ENCODE peak calls at places on chromosome 16, in six cellular contexts. One of them, this sample, is unnamed.
A peak's percentile ranks its signal among the peaks of the same experiment; 100 is the strongest.

GRCh38 chr16:84355149-84355548 is 13.2 kb upstream of the ATP2C2 start:
- DNase-seq in NB4: no peak
- DNase-seq in stimulated activated CD8-positive, alpha-beta memory T cell treated with anti-CD3 and anti-CD28 coated beads, Interleukin-7, amount 100 ng/mL, for 1 hour: no peak
- DNase-seq in transverse colon: no peak
- DNase-seq in NCI-H1092: no peak
- DNase-seq in AG04450: no peak
- DNase-seq in this sample: no peak

GRCh38 chr16:3022697-3023414 is 886 bp downstream of the HCFC1R1 start:
- DNase-seq in stimulated activated CD8-positive, alpha-beta memory T cell treated with anti-CD3 and anti-CD28 coated beads, Interleukin-7, amount 100 ng/mL, for 1 hour: no peak
- DNase-seq in NB4: peak; percentile 69
- DNase-seq in AG04450: no peak
- DNase-seq in transverse colon: no peak
- DNase-seq in NCI-H1092: no peak
- DNase-seq in this sample: no peak

GRCh38 chr16:17396762-17397498 is 73.8 kb downstream of the XYLT1 start:
- DNase-seq in NCI-H1092: peak; percentile 97
- DNase-seq in transverse colon: peak; percentile 67
- DNase-seq in stimulated activated CD8-positive, alpha-beta memory T cell treated with anti-CD3 and anti-CD28 coated beads, Interleukin-7, amount 100 ng/mL, for 1 hour: no peak
- DNase-seq in NB4: no peak
- DNase-seq in AG04450: no peak
- DNase-seq in this sample: peak; percentile 78

GRCh38 chr16:19344224-19344801 is 58.8 kb downstream of the CLEC19A start:
- DNase-seq in stimulated activated CD8-positive, alpha-beta memory T cell treated with anti-CD3 and anti-CD28 coated beads, Interleukin-7, amount 100 ng/mL, for 1 hour: no peak
- DNase-seq in NB4: no peak
- DNase-seq in AG04450: no peak
- DNase-seq in transverse colon: no peak
- DNase-seq in NCI-H1092: no peak
- DNase-seq in this sample: no peak

GRCh38 chr16:845349-845740 is 44.8 kb upstream of the GNG13 start:
- DNase-seq in NCI-H1092: no peak
- DNase-seq in transverse colon: no peak
- DNase-seq in NB4: no peak
- DNase-seq in AG04450: no peak
- DNase-seq in stimulated activated CD8-positive, alpha-beta memory T cell treated with anti-CD3 and anti-CD28 coated beads, Interleukin-7, amount 100 ng/mL, for 1 hour: no peak
- DNase-seq in this sample: no peak

GRCh38 chr16:89320717-89321501 is 103.4 kb downstream of the ZNF778 start:
- DNase-seq in stimulated activated CD8-positive, alpha-beta memory T cell treated with anti-CD3 and anti-CD28 coated beads, Interleukin-7, amount 100 ng/mL, for 1 hour: no peak
- DNase-seq in NB4: no peak
- DNase-seq in AG04450: no peak
- DNase-seq in transverse colon: peak; percentile 80
- DNase-seq in NCI-H1092: peak; percentile 41
- DNase-seq in this sample: no peak

GRCh38 chr16:30163538-30163937 is 19.9 kb upstream of the CORO1A start:
- DNase-seq in AG04450: no peak
- DNase-seq in NB4: no peak
- DNase-seq in NCI-H1092: no peak
- DNase-seq in stimulated activated CD8-positive, alpha-beta memory T cell treated with anti-CD3 and anti-CD28 coated beads, Interleukin-7, amount 100 ng/mL, for 1 hour: no peak
- DNase-seq in transverse colon: no peak
- DNase-seq in this sample: no peak

GRCh38 chr16:12425134-12425941 is 378.3 kb downstream of the CPPED1 start:
- DNase-seq in transverse colon: no peak
- DNase-seq in NB4: no peak
- DNase-seq in stimulated activated CD8-positive, alpha-beta memory T cell treated with anti-CD3 and anti-CD28 coated beads, Interleukin-7, amount 100 ng/mL, for 1 hour: no peak
- DNase-seq in NCI-H1092: no peak
- DNase-seq in AG04450: no peak
- DNase-seq in this sample: no peak

GRCh38 chr16:80263848-80264694 is 276.7 kb upstream of the DYNLRB2 start:
- DNase-seq in NCI-H1092: no peak
- DNase-seq in NB4: no peak
- DNase-seq in transverse colon: no peak
- DNase-seq in stimulated activated CD8-positive, alpha-beta memory T cell treated with anti-CD3 and anti-CD28 coated beads, Interleukin-7, amount 100 ng/mL, for 1 hour: no peak
- DNase-seq in AG04450: no peak
- DNase-seq in this sample: no peak

GRCh38 chr16:410516-411178 is 9.0 kb downstream of the DECR2 start:
- DNase-seq in stimulated activated CD8-positive, alpha-beta memory T cell treated with anti-CD3 and anti-CD28 coated beads, Interleukin-7, amount 100 ng/mL, for 1 hour: no peak
- DNase-seq in AG04450: no peak
- DNase-seq in NB4: no peak
- DNase-seq in transverse colon: no peak
- DNase-seq in NCI-H1092: peak; percentile 20
- DNase-seq in this sample: no peak

GRCh38 chr16:9053006-9053601 is 38.3 kb upstream of the HAPSTR1 start:
- DNase-seq in stimulated activated CD8-positive, alpha-beta memory T cell treated with anti-CD3 and anti-CD28 coated beads, Interleukin-7, amount 100 ng/mL, for 1 hour: no peak
- DNase-seq in NCI-H1092: peak; percentile 26
- DNase-seq in NB4: peak; percentile 47
- DNase-seq in transverse colon: peak; percentile 49
- DNase-seq in AG04450: no peak
- DNase-seq in this sample: no peak

GRCh38 chr16:64947651-64948050 is 174.2 kb downstream of the CDH11 start:
- DNase-seq in NB4: no peak
- DNase-seq in transverse colon: no peak
- DNase-seq in NCI-H1092: no peak
- DNase-seq in stimulated activated CD8-positive, alpha-beta memory T cell treated with anti-CD3 and anti-CD28 coated beads, Interleukin-7, amount 100 ng/mL, for 1 hour: no peak
- DNase-seq in AG04450: no peak
- DNase-seq in this sample: no peak

GRCh38 chr16:28846933-28847273 is 755 bp upstream of the TUFM start:
- DNase-seq in transverse colon: no peak
- DNase-seq in stimulated activated CD8-positive, alpha-beta memory T cell treated with anti-CD3 and anti-CD28 coated beads, Interleukin-7, amount 100 ng/mL, for 1 hour: no peak
- DNase-seq in NCI-H1092: no peak
- DNase-seq in AG04450: no peak
- DNase-seq in NB4: no peak
- DNase-seq in this sample: no peak

GRCh38 chr16:66007717-66008116 is 358.8 kb upstream of the CDH5 start:
- DNase-seq in NB4: no peak
- DNase-seq in AG04450: peak; percentile 63
- DNase-seq in transverse colon: no peak
- DNase-seq in NCI-H1092: no peak
- DNase-seq in stimulated activated CD8-positive, alpha-beta memory T cell treated with anti-CD3 and anti-CD28 coated beads, Interleukin-7, amount 100 ng/mL, for 1 hour: no peak
- DNase-seq in this sample: no peak

GRCh38 chr16:70304892-70305448 is 6.0 kb downstream of the DDX19B start:
- DNase-seq in NB4: no peak
- DNase-seq in stimulated activated CD8-positive, alpha-beta memory T cell treated with anti-CD3 and anti-CD28 coated beads, Interleukin-7, amount 100 ng/mL, for 1 hour: no peak
- DNase-seq in NCI-H1092: no peak
- DNase-seq in AG04450: no peak
- DNase-seq in transverse colon: no peak
- DNase-seq in this sample: no peak

GRCh38 chr16:3609895-3610697 is 1.3 kb downstream of the SLX4 start:
- DNase-seq in transverse colon: no peak
- DNase-seq in NCI-H1092: no peak
- DNase-seq in stimulated activated CD8-positive, alpha-beta memory T cell treated with anti-CD3 and anti-CD28 coated beads, Interleukin-7, amount 100 ng/mL, for 1 hour: no peak
- DNase-seq in AG04450: no peak
- DNase-seq in NB4: peak; percentile 63
- DNase-seq in this sample: no peak

GRCh38 chr16:56347670-56348069 is 77.7 kb downstream of the AMFR start:
- DNase-seq in AG04450: no peak
- DNase-seq in stimulated activated CD8-positive, alpha-beta memory T cell treated with anti-CD3 and anti-CD28 coated beads, Interleukin-7, amount 100 ng/mL, for 1 hour: no peak
- DNase-seq in transverse colon: no peak
- DNase-seq in NCI-H1092: no peak
- DNase-seq in NB4: no peak
- DNase-seq in this sample: no peak

GRCh38 chr16:85918436-85918835 is 19.5 kb downstream of the IRF8 start:
- DNase-seq in stimulated activated CD8-positive, alpha-beta memory T cell treated with anti-CD3 and anti-CD28 coated beads, Interleukin-7, amount 100 ng/mL, for 1 hour: no peak
- DNase-seq in NCI-H1092: no peak
- DNase-seq in transverse colon: no peak
- DNase-seq in NB4: no peak
- DNase-seq in AG04450: no peak
- DNase-seq in this sample: no peak

GRCh38 chr16:9122342-9122741 is 30.9 kb downstream of the HAPSTR1 start:
- DNase-seq in NB4: peak; percentile 30
- DNase-seq in transverse colon: no peak
- DNase-seq in stimulated activated CD8-positive, alpha-beta memory T cell treated with anti-CD3 and anti-CD28 coated beads, Interleukin-7, amount 100 ng/mL, for 1 hour: no peak
- DNase-seq in NCI-H1092: no peak
- DNase-seq in AG04450: no peak
- DNase-seq in this sample: no peak

GRCh38 chr16:82232806-82233205 is 62.8 kb upstream of the MPHOSPH6 start:
- DNase-seq in AG04450: no peak
- DNase-seq in NCI-H1092: no peak
- DNase-seq in transverse colon: no peak
- DNase-seq in NB4: no peak
- DNase-seq in stimulated activated CD8-positive, alpha-beta memory T cell treated with anti-CD3 and anti-CD28 coated beads, Interleukin-7, amount 100 ng/mL, for 1 hour: no peak
- DNase-seq in this sample: no peak

GRCh38 chr16:19135896-19136438 is 22.2 kb downstream of the ITPRIPL2 start:
- DNase-seq in NB4: no peak
- DNase-seq in NCI-H1092: peak; percentile 13
- DNase-seq in transverse colon: peak; percentile 85
- DNase-seq in stimulated activated CD8-positive, alpha-beta memory T cell treated with anti-CD3 and anti-CD28 coated beads, Interleukin-7, amount 100 ng/mL, for 1 hour: no peak
- DNase-seq in AG04450: no peak
- DNase-seq in this sample: no peak

GRCh38 chr16:67282447-67282805 is 3.1 kb downstream of the PLEKHG4 start:
- DNase-seq in transverse colon: no peak
- DNase-seq in stimulated activated CD8-positive, alpha-beta memory T cell treated with anti-CD3 and anti-CD28 coated beads, Interleukin-7, amount 100 ng/mL, for 1 hour: no peak
- DNase-seq in AG04450: no peak
- DNase-seq in NB4: no peak
- DNase-seq in NCI-H1092: no peak
- DNase-seq in this sample: no peak

GRCh38 chr16:55559233-55559632 is 7.3 kb upstream of the CAPNS2 start:
- DNase-seq in transverse colon: no peak
- DNase-seq in AG04450: no peak
- DNase-seq in NCI-H1092: no peak
- DNase-seq in stimulated activated CD8-positive, alpha-beta memory T cell treated with anti-CD3 and anti-CD28 coated beads, Interleukin-7, amount 100 ng/mL, for 1 hour: no peak
- DNase-seq in NB4: no peak
- DNase-seq in this sample: no peak

GRCh38 chr16:46929378-46930332 is 43.8 kb downstream of the DNAJA2 start:
- DNase-seq in NB4: peak; percentile 69
- DNase-seq in AG04450: peak; percentile 11
- DNase-seq in NCI-H1092: peak; percentile 26
- DNase-seq in transverse colon: peak; percentile 73
- DNase-seq in stimulated activated CD8-positive, alpha-beta memory T cell treated with anti-CD3 and anti-CD28 coated beads, Interleukin-7, amount 100 ng/mL, for 1 hour: peak; percentile 19
- DNase-seq in this sample: no peak

GRCh38 chr16:89150981-89151380 is 20.6 kb upstream of the CDH15 start:
- DNase-seq in NB4: no peak
- DNase-seq in stimulated activated CD8-positive, alpha-beta memory T cell treated with anti-CD3 and anti-CD28 coated beads, Interleukin-7, amount 100 ng/mL, for 1 hour: no peak
- DNase-seq in NCI-H1092: no peak
- DNase-seq in AG04450: no peak
- DNase-seq in transverse colon: no peak
- DNase-seq in this sample: no peak

GRCh38 chr16:89574681-89575246 is 794 bp upstream of the CPNE7 start:
- DNase-seq in NB4: peak; percentile 86
- DNase-seq in stimulated activated CD8-positive, alpha-beta memory T cell treated with anti-CD3 and anti-CD28 coated beads, Interleukin-7, amount 100 ng/mL, for 1 hour: no peak
- DNase-seq in AG04450: no peak
- DNase-seq in transverse colon: peak; percentile 72
- DNase-seq in NCI-H1092: no peak
- DNase-seq in this sample: no peak

GRCh38 chr16:46729326-46729995 is 18.7 kb downstream of the MYLK3 start:
- DNase-seq in AG04450: no peak
- DNase-seq in NCI-H1092: no peak
- DNase-seq in transverse colon: no peak
- DNase-seq in stimulated activated CD8-positive, alpha-beta memory T cell treated with anti-CD3 and anti-CD28 coated beads, Interleukin-7, amount 100 ng/mL, for 1 hour: no peak
- DNase-seq in NB4: no peak
- DNase-seq in this sample: no peak

GRCh38 chr16:78976212-78976611 is 624.3 kb downstream of the MAF start:
- DNase-seq in AG04450: no peak
- DNase-seq in stimulated activated CD8-positive, alpha-beta memory T cell treated with anti-CD3 and anti-CD28 coated beads, Interleukin-7, amount 100 ng/mL, for 1 hour: no peak
- DNase-seq in transverse colon: no peak
- DNase-seq in NCI-H1092: no peak
- DNase-seq in NB4: no peak
- DNase-seq in this sample: no peak

GRCh38 chr16:14564881-14565687 is 65.0 kb downstream of the PARN start:
- DNase-seq in transverse colon: no peak
- DNase-seq in NB4: no peak
- DNase-seq in NCI-H1092: peak; percentile 27
- DNase-seq in AG04450: no peak
- DNase-seq in stimulated activated CD8-positive, alpha-beta memory T cell treated with anti-CD3 and anti-CD28 coated beads, Interleukin-7, amount 100 ng/mL, for 1 hour: no peak
- DNase-seq in this sample: peak; percentile 12

GRCh38 chr16:67236551-67237395 is 9.8 kb downstream of the TMEM208 start:
- DNase-seq in NB4: peak; percentile 71
- DNase-seq in AG04450: no peak
- DNase-seq in transverse colon: peak; percentile 41
- DNase-seq in stimulated activated CD8-positive, alpha-beta memory T cell treated with anti-CD3 and anti-CD28 coated beads, Interleukin-7, amount 100 ng/mL, for 1 hour: peak; percentile 34
- DNase-seq in NCI-H1092: no peak
- DNase-seq in this sample: no peak

GRCh38 chr16:50372611-50373344 is 4.0 kb upstream of the BRD7 start:
- DNase-seq in NB4: no peak
- DNase-seq in NCI-H1092: no peak
- DNase-seq in transverse colon: peak; percentile 22
- DNase-seq in stimulated activated CD8-positive, alpha-beta memory T cell treated with anti-CD3 and anti-CD28 coated beads, Interleukin-7, amount 100 ng/mL, for 1 hour: no peak
- DNase-seq in AG04450: no peak
- DNase-seq in this sample: no peak

GRCh38 chr16:50695017-50696000 is 1.9 kb downstream of the NOD2 start:
- DNase-seq in AG04450: no peak
- DNase-seq in stimulated activated CD8-positive, alpha-beta memory T cell treated with anti-CD3 and anti-CD28 coated beads, Interleukin-7, amount 100 ng/mL, for 1 hour: no peak
- DNase-seq in transverse colon: no peak
- DNase-seq in NB4: peak; percentile 84
- DNase-seq in NCI-H1092: no peak
- DNase-seq in this sample: no peak

GRCh38 chr16:57377080-57377841 is 5.0 kb downstream of the CX3CL1 start:
- DNase-seq in NCI-H1092: no peak
- DNase-seq in transverse colon: no peak
- DNase-seq in stimulated activated CD8-positive, alpha-beta memory T cell treated with anti-CD3 and anti-CD28 coated beads, Interleukin-7, amount 100 ng/mL, for 1 hour: no peak
- DNase-seq in NB4: peak; percentile 18
- DNase-seq in AG04450: peak; percentile 79
- DNase-seq in this sample: no peak

GRCh38 chr16:89670496-89671431 is 13.1 kb downstream of the SPATA33 start:
- DNase-seq in AG04450: no peak
- DNase-seq in NB4: peak; percentile 62
- DNase-seq in stimulated activated CD8-positive, alpha-beta memory T cell treated with anti-CD3 and anti-CD28 coated beads, Interleukin-7, amount 100 ng/mL, for 1 hour: no peak
- DNase-seq in NCI-H1092: no peak
- DNase-seq in transverse colon: no peak
- DNase-seq in this sample: no peak

GRCh38 chr16:31225193-31225592 is 8.3 kb upstream of the PYDC1 start:
- DNase-seq in NCI-H1092: no peak
- DNase-seq in transverse colon: no peak
- DNase-seq in stimulated activated CD8-positive, alpha-beta memory T cell treated with anti-CD3 and anti-CD28 coated beads, Interleukin-7, amount 100 ng/mL, for 1 hour: no peak
- DNase-seq in AG04450: no peak
- DNase-seq in NB4: no peak
- DNase-seq in this sample: no peak

GRCh38 chr16:88936008-88936912 is 40.7 kb downstream of the CBFA2T3 start:
- DNase-seq in NB4: peak; percentile 96
- DNase-seq in stimulated activated CD8-positive, alpha-beta memory T cell treated with anti-CD3 and anti-CD28 coated beads, Interleukin-7, amount 100 ng/mL, for 1 hour: no peak
- DNase-seq in NCI-H1092: no peak
- DNase-seq in AG04450: no peak
- DNase-seq in transverse colon: peak; percentile 67
- DNase-seq in this sample: no peak

GRCh38 chr16:4021070-4021779 is 95.0 kb downstream of the ADCY9 start:
- DNase-seq in stimulated activated CD8-positive, alpha-beta memory T cell treated with anti-CD3 and anti-CD28 coated beads, Interleukin-7, amount 100 ng/mL, for 1 hour: no peak
- DNase-seq in transverse colon: peak; percentile 87
- DNase-seq in AG04450: no peak
- DNase-seq in NCI-H1092: peak; percentile 95
- DNase-seq in NB4: no peak
- DNase-seq in this sample: no peak

GRCh38 chr16:17768257-17768656 is 297.5 kb upstream of the XYLT1 start:
- DNase-seq in AG04450: no peak
- DNase-seq in transverse colon: no peak
- DNase-seq in NCI-H1092: no peak
- DNase-seq in stimulated activated CD8-positive, alpha-beta memory T cell treated with anti-CD3 and anti-CD28 coated beads, Interleukin-7, amount 100 ng/mL, for 1 hour: no peak
- DNase-seq in NB4: no peak
- DNase-seq in this sample: no peak

GRCh38 chr16:12646490-12647274 is 157.0 kb downstream of the CPPED1 start:
- DNase-seq in NCI-H1092: no peak
- DNase-seq in AG04450: no peak
- DNase-seq in transverse colon: no peak
- DNase-seq in stimulated activated CD8-positive, alpha-beta memory T cell treated with anti-CD3 and anti-CD28 coated beads, Interleukin-7, amount 100 ng/mL, for 1 hour: no peak
- DNase-seq in NB4: peak; percentile 10
- DNase-seq in this sample: peak; percentile 52

GRCh38 chr16:57906385-57907316 is 64.3 kb downstream of the CNGB1 start:
- DNase-seq in transverse colon: no peak
- DNase-seq in AG04450: no peak
- DNase-seq in NB4: no peak
- DNase-seq in stimulated activated CD8-positive, alpha-beta memory T cell treated with anti-CD3 and anti-CD28 coated beads, Interleukin-7, amount 100 ng/mL, for 1 hour: no peak
- DNase-seq in NCI-H1092: no peak
- DNase-seq in this sample: no peak

This sample was measured in glomerular endothelial cell.